ENCODE peak calls at places on chromosomes 1 and 21, in ten cellular contexts. V is GM12864, Y is heart right ventricle, U is prostate gland, F is K562, T is mucosa of descending colon, Q is ovary, P is PC-3, H is neural progenitor cell, J is skeletal muscle cell. M is an unnamed sample.

GRCh38 chr1:162015196-162015595 is 8.5 kb downstream of the OLFML2B start:
- DNase-seq in H (no peak), J (no peak), V (no peak), Y (no peak), U (no peak), Q (no peak), P (no peak), T (no peak), F (no peak), M (no peak)

GRCh38 chr21:34200288-34200905 is 127.0 kb downstream of the MRPS6 start:
- DNase-seq in P (no peak), F (no peak), V (no peak), Q (no peak), T (no peak), J (no peak), U (no peak), H (no peak), Y (no peak), M (no peak)

GRCh38 chr1:205532996-205533728 is 28.7 kb downstream of the CDK18 start:
- DNase-seq in U (no peak), P (no peak), Y (no peak), V (no peak), H (no peak), J (no peak), F (no peak), T (no peak), Q (no peak), M (no peak)

GRCh38 chr1:56506951-56507437 is 72.4 kb downstream of the PLPP3 start:
- DNase-seq in P (no peak), U (no peak), Y (no peak), Q (no peak), V (no peak), H (no peak), J (no peak), T (no peak), F (no peak), M (no peak)

GRCh38 chr1:61343623-61344257 is 261.4 kb downstream of the NFIA start:
- DNase-seq in F (no peak), Y (no peak), P (no peak), U (no peak), H (no peak), V (no peak), J (no peak), Q (no peak), T (no peak), M (no peak)

GRCh38 chr1:17198476-17199258 is 6.3 kb upstream of the PADI1 start:
- DNase-seq in H (no peak), P (no peak), J (no peak), F (no peak), V (no peak), T (peak; percentile 13), Y (no peak), Q (no peak), U (no peak), M (no peak)

GRCh38 chr21:27213328-27213727 is 246.4 kb upstream of the ADAMTS5 start:
- DNase-seq in V (no peak), U (no peak), F (no peak), Q (no peak), H (peak; percentile 35), J (no peak), P (peak; percentile 9), Y (no peak), T (no peak), M (no peak)

GRCh38 chr1:227869851-227870305 is 54.4 kb downstream of the PRSS38 start:
- DNase-seq in Y (no peak), P (no peak), J (no peak), V (no peak), F (no peak), T (no peak), Q (no peak), U (no peak), H (no peak), M (no peak)

GRCh38 chr1:232684331-232685105 is 54.6 kb upstream of the SIPA1L2 start:
- DNase-seq in T (no peak), F (no peak), Y (no peak), H (no peak), P (peak; percentile 57), J (no peak), V (no peak), Q (no peak), U (no peak), M (no peak)

GRCh38 chr1:178344513-178345077 is 152.2 kb downstream of the CLEC20A start:
- DNase-seq in F (peak; percentile 11), Y (no peak), J (peak; percentile 80), P (peak; percentile 66), H (peak; percentile 38), V (no peak), U (no peak), Q (no peak), T (no peak), M (no peak)

GRCh38 chr1:177385760-177386698 is 215.3 kb downstream of the BRINP2 start:
- DNase-seq in Y (no peak), Q (no peak), V (no peak), P (peak; percentile 70), J (peak; percentile 7), U (no peak), T (no peak), F (no peak), H (peak; percentile 9), M (peak; percentile 4)

GRCh38 chr1:40862008-40862863 is at the start of gene CITED4:
- DNase-seq in F (peak; percentile 99), Y (peak; percentile 97), T (peak; percentile 97), H (peak; percentile 99), Q (peak; percentile 95), J (peak; percentile 47), P (peak; percentile 96), U (peak; percentile 96), V (no peak), M (peak; percentile 90)

GRCh38 chr1:183209533-183210158 is 23.6 kb downstream of the LAMC2 start:
- DNase-seq in Q (no peak), V (no peak), U (no peak), H (no peak), T (no peak), P (peak; percentile 88), Y (no peak), F (no peak), J (peak; percentile 62), M (peak; percentile 16)

GRCh38 chr1:167440345-167440744 is 78.0 kb downstream of the CD247 start:
- DNase-seq in J (no peak), H (no peak), Q (no peak), P (no peak), F (no peak), U (no peak), Y (no peak), T (no peak), V (no peak), M (no peak)

GRCh38 chr1:22613951-22614350 is 22.5 kb upstream of the C1QA start:
- DNase-seq in J (no peak), Y (no peak), F (no peak), P (no peak), V (no peak), Q (no peak), T (no peak), U (no peak), H (no peak), M (no peak)

GRCh38 chr1:113759341-113760101 is at the start of gene PHTF1:
- DNase-seq in U (peak; percentile 43), P (peak; percentile 78), H (peak; percentile 88), T (peak; percentile 87), V (peak; percentile 44), F (peak; percentile 93), Y (peak; percentile 79), J (peak; percentile 35), Q (peak; percentile 72), M (peak; percentile 89)

GRCh38 chr1:242468749-242469148 is 55.7 kb downstream of the PLD5 start:
- DNase-seq in T (no peak), J (no peak), Q (no peak), Y (no peak), V (no peak), H (no peak), F (no peak), P (peak; percentile 21), U (no peak), M (no peak)

DNA sequence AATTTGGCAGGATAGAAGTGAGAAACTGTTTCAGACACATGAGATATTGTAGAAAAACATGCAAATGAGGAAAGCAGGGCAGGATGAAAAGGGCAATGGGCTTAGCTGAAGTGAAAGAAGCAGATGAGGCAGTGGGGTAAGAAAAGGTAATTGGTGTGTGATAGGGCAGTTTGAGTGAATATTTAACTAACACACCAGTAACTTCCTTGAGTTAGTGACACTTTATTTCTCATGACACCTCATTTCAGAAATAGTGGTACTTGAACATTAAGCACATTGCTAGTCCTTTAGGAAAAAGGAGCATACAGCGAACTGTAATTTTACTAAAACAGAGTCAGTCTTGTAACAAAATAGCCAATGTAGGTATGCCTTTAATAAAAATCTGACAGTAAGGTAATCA is 415.0 kb downstream of the DPYD start:
- DNase-seq in P (no peak), Q (no peak), H (no peak), Y (no peak), J (no peak), U (no peak), V (no peak), F (no peak), T (no peak), M (no peak)
- H3K4me3 ChIP-seq in P (no peak overlapping the region), Q (no peak overlapping the region), H (no peak overlapping the region), Y (no peak overlapping the region), J (no peak overlapping the region), U (no peak overlapping the region), V (no peak overlapping the region), F (no peak overlapping the region), T (no peak overlapping the region), M (no peak overlapping the region)

DNA sequence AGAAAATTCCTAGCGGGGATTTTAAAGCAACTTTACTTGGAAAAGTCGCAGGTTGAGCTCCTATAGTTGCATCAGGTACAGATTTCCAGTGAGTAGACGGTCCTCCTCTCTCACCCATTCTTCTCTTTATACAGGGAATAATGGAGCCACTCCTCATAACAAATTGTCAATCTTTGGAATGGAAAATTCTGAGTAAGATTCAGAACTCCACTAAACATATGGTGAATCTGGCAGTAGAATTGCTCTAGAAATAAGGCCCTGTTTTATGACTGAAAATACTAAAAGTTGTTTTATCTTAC is 1.5 kb downstream of the NTNG1 start:
- DNase-seq in U (no peak), Y (no peak), V (no peak), Q (no peak), P (no peak), T (no peak), J (no peak), F (no peak), H (no peak), M (no peak)
- H3K4me3 ChIP-seq in U (no peak overlapping the region), Y (peak overlapping the region; percentile 51), V (no peak overlapping the region), Q (no peak overlapping the region), P (peak overlapping the region; percentile 80), T (no peak overlapping the region), J (peak overlapping the region; percentile 67), F (no peak overlapping the region), H (no peak overlapping the region), M (no peak overlapping the region)

DNA sequence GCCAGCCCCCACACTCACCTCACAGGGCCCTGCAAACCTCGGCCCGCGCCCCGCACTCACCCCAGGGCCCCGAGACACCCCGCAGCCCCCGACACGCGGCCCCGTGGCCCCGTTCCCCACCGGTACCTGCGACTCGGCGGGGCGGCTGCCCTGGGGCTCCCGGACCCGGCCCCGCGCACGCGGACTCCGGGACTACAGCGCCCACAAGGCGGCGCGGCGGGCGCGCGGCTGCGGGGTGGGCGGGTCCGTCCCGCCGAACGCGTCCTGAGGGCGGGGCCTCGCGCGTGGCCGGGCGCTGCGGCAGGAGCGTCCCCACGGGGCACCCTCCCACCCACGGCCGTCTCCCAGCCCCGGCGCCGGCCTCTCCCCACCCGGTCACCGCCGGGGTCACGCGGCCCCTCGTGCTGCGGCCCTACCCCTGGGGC is at the start of gene SLC19A1:
- DNase-seq in Y (peak; percentile 80), V (no peak), H (peak; percentile 82), T (peak; percentile 84), P (peak; percentile 77), F (peak; percentile 98), Q (peak; percentile 67), J (no peak), U (peak; percentile 49), M (peak; percentile 83)
- H3K4me3 ChIP-seq in Y (peak within 1 kb of the TSS; percentile 56), V (peak within 1 kb of the TSS; percentile 69), H (peak within 1 kb of the TSS; percentile 98), T (peak within 1 kb of the TSS; percentile 28), P (peak within 1 kb of the TSS; percentile 72), F (peak within 1 kb of the TSS; percentile 48), Q (peak within 1 kb of the TSS; percentile 66), J (peak within 1 kb of the TSS; percentile 59), U (peak within 1 kb of the TSS; percentile 77), M (peak within 1 kb of the TSS; percentile 66)

GRCh38 chr1:184739796-184740195 is 14.9 kb downstream of the EDEM3 start:
- DNase-seq in H (no peak), T (no peak), Y (no peak), P (no peak), F (no peak), Q (no peak), U (no peak), V (no peak), J (no peak), M (no peak)
- H3K4me3 ChIP-seq in H (no peak overlapping the region), T (no peak overlapping the region), Y (no peak overlapping the region), P (no peak overlapping the region), F (no peak overlapping the region), Q (no peak overlapping the region), U (no peak overlapping the region), V (no peak overlapping the region), J (no peak overlapping the region), M (no peak overlapping the region)